ENCODE peak calls at places on chromosomes 12 and 14, in six cellular contexts. One of them, this sample, is unnamed.
A peak's percentile ranks its signal among the peaks of the same experiment; 100 is the strongest.

GRCh38 chr12:46268349-46268616 is 560 bp downstream of the SLC38A1 start:
- DNase-seq in transverse colon: no peak
- DNase-seq in SK-N-SH: no peak
- DNase-seq in A549: no peak
- DNase-seq in stomach: no peak
- DNase-seq in ovary: no peak
- DNase-seq in this sample: no peak

GRCh38 chr12:4216542-4216927 is 57.0 kb upstream of the CCND2 start:
- DNase-seq in SK-N-SH: no peak
- DNase-seq in ovary: no peak
- DNase-seq in transverse colon: no peak
- DNase-seq in stomach: no peak
- DNase-seq in A549: no peak
- DNase-seq in this sample: no peak

GRCh38 chr12:108589028-108589839 is 8.7 kb downstream of the TMEM119 start:
- DNase-seq in A549: no peak
- DNase-seq in ovary: no peak
- DNase-seq in transverse colon: no peak
- DNase-seq in SK-N-SH: peak; percentile 77
- DNase-seq in stomach: no peak
- DNase-seq in this sample: no peak

GRCh38 chr14:65101631-65102440 is 481 bp downstream of the MAX start:
- DNase-seq in SK-N-SH: peak; percentile 57
- DNase-seq in stomach: peak; percentile 30
- DNase-seq in transverse colon: peak; percentile 34
- DNase-seq in ovary: no peak
- DNase-seq in A549: no peak
- DNase-seq in this sample: no peak

GRCh38 chr12:66035289-66035961 is 95.1 kb downstream of the LLPH start:
- DNase-seq in ovary: no peak
- DNase-seq in A549: peak; percentile 66
- DNase-seq in transverse colon: no peak
- DNase-seq in SK-N-SH: no peak
- DNase-seq in stomach: no peak
- DNase-seq in this sample: no peak

GRCh38 chr14:32217301-32217700 is 14.2 kb upstream of the RNU6-8 start:
- DNase-seq in stomach: no peak
- DNase-seq in A549: no peak
- DNase-seq in transverse colon: no peak
- DNase-seq in ovary: no peak
- DNase-seq in SK-N-SH: peak; percentile 48
- DNase-seq in this sample: no peak

GRCh38 chr14:35124127-35124526 is 1.8 kb downstream of the PRORP start:
- DNase-seq in ovary: no peak
- DNase-seq in A549: no peak
- DNase-seq in stomach: no peak
- DNase-seq in transverse colon: no peak
- DNase-seq in SK-N-SH: no peak
- DNase-seq in this sample: no peak

GRCh38 chr12:131796754-131797587 is 31.2 kb upstream of the MMP17 start:
- DNase-seq in SK-N-SH: no peak
- DNase-seq in A549: no peak
- DNase-seq in ovary: no peak
- DNase-seq in transverse colon: no peak
- DNase-seq in stomach: no peak
- DNase-seq in this sample: no peak

GRCh38 chr12:3176754-3177153 is 99.6 kb downstream of the TSPAN9 start:
- DNase-seq in stomach: no peak
- DNase-seq in ovary: no peak
- DNase-seq in transverse colon: no peak
- DNase-seq in A549: no peak
- DNase-seq in SK-N-SH: no peak
- DNase-seq in this sample: no peak

GRCh38 chr12:91854725-91855124 is 290.9 kb downstream of the BTG1 start:
- DNase-seq in ovary: peak; percentile 28
- DNase-seq in A549: no peak
- DNase-seq in SK-N-SH: no peak
- DNase-seq in transverse colon: no peak
- DNase-seq in stomach: no peak
- DNase-seq in this sample: peak; percentile 73
- TF ChIP-seq EP300 in ovary: peak; percentile 44
- TF ChIP-seq EP300 in A549: no peak
- TF ChIP-seq EP300 in SK-N-SH: no peak
- TF ChIP-seq EP300 in transverse colon: no peak
- TF ChIP-seq EP300 in stomach: no peak
- TF ChIP-seq EP300 in this sample: no peak

GRCh38 chr12:113103756-113104450 is 31.7 kb downstream of the RASAL1 start:
- DNase-seq in transverse colon: peak; percentile 32
- DNase-seq in A549: peak; percentile 36
- DNase-seq in stomach: peak; percentile 36
- DNase-seq in ovary: no peak
- DNase-seq in SK-N-SH: peak; percentile 70
- DNase-seq in this sample: no peak
- H3K4me3 ChIP-seq in transverse colon: peak overlapping the region; percentile 16
- H3K4me3 ChIP-seq in A549: peak overlapping the region; percentile 32
- H3K4me3 ChIP-seq in stomach: peak overlapping the region; percentile 20
- H3K4me3 ChIP-seq in ovary: no peak overlapping the region
- H3K4me3 ChIP-seq in SK-N-SH: no peak overlapping the region
- H3K4me3 ChIP-seq in this sample: no peak overlapping the region

DNA sequence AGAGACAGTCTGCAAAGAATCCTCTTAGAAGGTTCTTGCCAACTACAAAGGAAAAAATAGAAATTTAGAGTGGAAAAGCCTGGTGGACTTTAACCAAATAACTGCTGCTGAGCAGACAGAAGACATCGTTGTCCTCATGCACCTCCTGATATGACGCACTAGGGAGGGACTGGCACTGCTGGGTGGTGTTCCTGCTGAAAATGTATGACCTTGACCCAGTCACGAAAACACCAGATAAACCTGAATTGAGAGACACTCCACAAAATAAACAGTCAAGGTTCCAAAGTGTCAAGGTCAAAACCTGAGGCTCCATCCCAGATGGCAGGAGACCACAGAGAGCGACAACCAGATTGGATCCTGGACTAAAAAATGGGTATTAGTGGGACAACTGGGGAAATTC is 61.9 kb downstream of the CHGA start:
- DNase-seq in A549: no peak
- DNase-seq in stomach: no peak
- DNase-seq in SK-N-SH: no peak
- DNase-seq in ovary: no peak
- DNase-seq in transverse colon: no peak
- DNase-seq in this sample: no peak
- TF ChIP-seq EP300 in A549: no peak
- TF ChIP-seq EP300 in stomach: no peak
- TF ChIP-seq EP300 in SK-N-SH: no peak
- TF ChIP-seq EP300 in ovary: no peak
- TF ChIP-seq EP300 in transverse colon: no peak
- TF ChIP-seq EP300 in this sample: no peak

GRCh38 chr12:47772738-47773061 is 338 bp upstream of the SLC48A1 start:
- DNase-seq in transverse colon: no peak
- DNase-seq in stomach: no peak
- DNase-seq in ovary: no peak
- DNase-seq in A549: no peak
- DNase-seq in SK-N-SH: no peak
- DNase-seq in this sample: no peak
- H3K4me3 ChIP-seq in transverse colon: peak overlapping the region; percentile 95
- H3K4me3 ChIP-seq in stomach: peak overlapping the region; percentile 92
- H3K4me3 ChIP-seq in ovary: peak overlapping the region; percentile 61
- H3K4me3 ChIP-seq in A549: peak overlapping the region; percentile 79
- H3K4me3 ChIP-seq in SK-N-SH: peak overlapping the region; percentile 76
- H3K4me3 ChIP-seq in this sample: peak overlapping the region; percentile 72

GRCh38 chr12:92426346-92426745 is 276.4 kb upstream of the PLEKHG7 start:
- DNase-seq in transverse colon: no peak
- DNase-seq in A549: no peak
- DNase-seq in ovary: no peak
- DNase-seq in stomach: no peak
- DNase-seq in SK-N-SH: no peak
- DNase-seq in this sample: no peak

GRCh38 chr12:92421701-92422100 is 276.1 kb upstream of the BTG1 start:
- DNase-seq in transverse colon: no peak
- DNase-seq in ovary: no peak
- DNase-seq in A549: peak; percentile 75
- DNase-seq in SK-N-SH: no peak
- DNase-seq in stomach: no peak
- DNase-seq in this sample: no peak

GRCh38 chr12:92424338-92424737 is 278.5 kb upstream of the PLEKHG7 start:
- DNase-seq in A549: no peak
- DNase-seq in stomach: no peak
- DNase-seq in ovary: no peak
- DNase-seq in SK-N-SH: no peak
- DNase-seq in transverse colon: no peak
- DNase-seq in this sample: no peak

GRCh38 chr12:92421042-92421441 is 275.4 kb upstream of the BTG1 start:
- DNase-seq in transverse colon: no peak
- DNase-seq in stomach: no peak
- DNase-seq in ovary: no peak
- DNase-seq in A549: no peak
- DNase-seq in SK-N-SH: no peak
- DNase-seq in this sample: no peak

GRCh38 chr12:92425152-92425551 is 277.6 kb upstream of the PLEKHG7 start:
- DNase-seq in transverse colon: no peak
- DNase-seq in A549: no peak
- DNase-seq in stomach: no peak
- DNase-seq in ovary: no peak
- DNase-seq in SK-N-SH: no peak
- DNase-seq in this sample: no peak
- TF ChIP-seq EP300 in transverse colon: no peak
- TF ChIP-seq EP300 in A549: no peak
- TF ChIP-seq EP300 in stomach: no peak
- TF ChIP-seq EP300 in ovary: no peak
- TF ChIP-seq EP300 in SK-N-SH: no peak
- TF ChIP-seq EP300 in this sample: no peak

GRCh38 chr12:62757048-62757447 is 177.9 kb downstream of the PPM1H start:
- DNase-seq in A549: no peak
- DNase-seq in transverse colon: no peak
- DNase-seq in SK-N-SH: no peak
- DNase-seq in ovary: no peak
- DNase-seq in stomach: no peak
- DNase-seq in this sample: no peak
- H3K4me3 ChIP-seq in A549: no peak overlapping the region
- H3K4me3 ChIP-seq in transverse colon: no peak overlapping the region
- H3K4me3 ChIP-seq in SK-N-SH: no peak overlapping the region
- H3K4me3 ChIP-seq in ovary: no peak overlapping the region
- H3K4me3 ChIP-seq in stomach: no peak overlapping the region
- H3K4me3 ChIP-seq in this sample: no peak overlapping the region

GRCh38 chr14:70600382-70601157 is at the start of gene MED6:
- DNase-seq in SK-N-SH: peak; percentile 96
- DNase-seq in ovary: peak; percentile 92
- DNase-seq in A549: peak; percentile 94
- DNase-seq in transverse colon: peak; percentile 96
- DNase-seq in stomach: peak; percentile 94
- DNase-seq in this sample: peak; percentile 97
- TF ChIP-seq EP300 in SK-N-SH: no peak
- TF ChIP-seq EP300 in ovary: no peak
- TF ChIP-seq EP300 in A549: no peak
- TF ChIP-seq EP300 in transverse colon: no peak
- TF ChIP-seq EP300 in stomach: no peak
- TF ChIP-seq EP300 in this sample: no peak

GRCh38 chr12:67400742-67401141 is 131.6 kb downstream of the CAND1 start:
- DNase-seq in A549: no peak
- DNase-seq in ovary: no peak
- DNase-seq in transverse colon: no peak
- DNase-seq in SK-N-SH: no peak
- DNase-seq in stomach: no peak
- DNase-seq in this sample: no peak
- H3K4me3 ChIP-seq in A549: no peak overlapping the region
- H3K4me3 ChIP-seq in ovary: no peak overlapping the region
- H3K4me3 ChIP-seq in transverse colon: no peak overlapping the region
- H3K4me3 ChIP-seq in SK-N-SH: no peak overlapping the region
- H3K4me3 ChIP-seq in stomach: no peak overlapping the region
- H3K4me3 ChIP-seq in this sample: no peak overlapping the region

This sample was measured in sigmoid colon.